ENCODE peak calls at places on chromosomes 1 and 21, in ten cellular contexts. X, W, T, G, L, O, E, Y, C and N are unnamed samples.

GRCh38 chr1:55474168-55474786 is 259.1 kb upstream of the USP24 start:
- DNase-seq in L (no peak), E (no peak), W (peak; percentile 78), C (no peak), T (peak; percentile 78), O (no peak), Y (no peak), X (peak; percentile 76), G (no peak), N (no peak)

GRCh38 chr1:33601751-33602150 is 129.3 kb downstream of the ZSCAN20 start:
- DNase-seq in Y (no peak), G (no peak), E (no peak), O (no peak), T (no peak), X (no peak), C (no peak), L (no peak), W (no peak), N (no peak)

GRCh38 chr21:33231526-33231925 is 1.8 kb downstream of the IFNAR2 start:
- DNase-seq in X (no peak), G (no peak), T (no peak), L (no peak), Y (no peak), W (no peak), C (no peak), E (no peak), O (no peak), N (peak; percentile 71)

GRCh38 chr1:8443558-8444194 is 125.8 kb downstream of the SLC45A1 start:
- DNase-seq in L (no peak), X (no peak), Y (no peak), C (no peak), O (no peak), W (peak; percentile 66), T (no peak), G (no peak), E (peak; percentile 88), N (no peak)

GRCh38 chr1:198416276-198416675 is 124.2 kb downstream of the ATP6V1G3 start:
- DNase-seq in Y (no peak), C (peak; percentile 8), X (no peak), E (peak; percentile 42), O (no peak), W (peak; percentile 77), T (no peak), G (peak; percentile 9), L (no peak), N (no peak)

GRCh38 chr1:187264995-187265602 is 436.4 kb downstream of the PLA2G4A start:
- DNase-seq in G (peak; percentile 66), L (peak; percentile 28), C (peak; percentile 55), E (peak; percentile 75), X (peak; percentile 73), W (peak; percentile 61), O (no peak), T (peak; percentile 55), Y (no peak), N (peak; percentile 32)

GRCh38 chr1:23624440-23624839 is 65.1 kb upstream of the ID3 start:
- DNase-seq in L (no peak), E (no peak), Y (no peak), T (no peak), G (no peak), C (no peak), W (no peak), X (no peak), O (no peak), N (peak; percentile 44)

GRCh38 chr1:74504125-74505065 is 8.0 kb downstream of the LRRC53 start:
- DNase-seq in G (peak; percentile 33), T (peak; percentile 49), L (peak; percentile 37), C (peak; percentile 13), X (peak; percentile 64), Y (peak; percentile 27), E (peak; percentile 92), W (peak; percentile 45), O (peak; percentile 37), N (peak; percentile 65)

GRCh38 chr1:235100124-235100801 is 28.4 kb downstream of the TOMM20 start:
- DNase-seq in O (peak; percentile 42), Y (no peak), E (peak; percentile 82), W (peak; percentile 41), T (no peak), G (no peak), C (no peak), L (peak; percentile 65), X (no peak), N (no peak)

GRCh38 chr1:243471754-243472725 is 216.2 kb downstream of the SDCCAG8 start:
- DNase-seq in O (no peak), E (peak; percentile 36), C (no peak), L (peak; percentile 22), T (peak; percentile 45), W (no peak), G (no peak), X (peak; percentile 58), Y (no peak), N (peak; percentile 44)

GRCh38 chr1:155226188-155226909 is 17.9 kb downstream of the MTX1 start:
- DNase-seq in E (peak; percentile 93), C (peak; percentile 26), G (no peak), X (peak; percentile 76), W (peak; percentile 88), T (peak; percentile 60), O (peak; percentile 81), Y (no peak), L (peak; percentile 90), N (peak; percentile 88)
- TF ChIP-seq CTCF in E (peak; percentile 67), C (peak; percentile 64), G (peak; percentile 73), X (peak; percentile 51), W (peak; percentile 38), T (peak; percentile 60), O (peak; percentile 30), Y (peak; percentile 59), L (peak; percentile 69), N (peak; percentile 73)

GRCh38 chr1:48875736-48876135 is 99.0 kb upstream of the BEND5 start:
- DNase-seq in L (no peak), X (no peak), O (no peak), T (no peak), W (no peak), C (no peak), E (no peak), G (no peak), Y (no peak), N (no peak)

GRCh38 chr1:48873944-48874343 is 97.3 kb upstream of the BEND5 start:
- DNase-seq in L (no peak), Y (no peak), E (peak; percentile 84), X (no peak), G (no peak), W (no peak), C (no peak), T (no peak), O (no peak), N (no peak)

GRCh38 chr1:48882020-48882419 is 105.3 kb upstream of the BEND5 start:
- DNase-seq in G (no peak), X (peak; percentile 75), E (no peak), C (no peak), Y (no peak), L (no peak), T (peak; percentile 68), W (no peak), O (no peak), N (no peak)

GRCh38 chr1:48876221-48876785 is 99.6 kb upstream of the BEND5 start:
- DNase-seq in C (no peak), L (no peak), E (no peak), W (peak; percentile 54), X (peak; percentile 82), T (peak; percentile 90), O (no peak), Y (no peak), G (no peak), N (no peak)

GRCh38 chr1:48878191-48878940 is 101.7 kb upstream of the BEND5 start:
- DNase-seq in X (peak; percentile 95), W (peak; percentile 84), O (no peak), G (peak; percentile 56), T (peak; percentile 98), L (peak; percentile 28), Y (no peak), E (no peak), C (no peak), N (no peak)
- H3K4me3 ChIP-seq in X (no peak overlapping the region), W (no peak overlapping the region), O (no peak overlapping the region), G (no peak overlapping the region), T (no peak overlapping the region), L (no peak overlapping the region), Y (no peak overlapping the region), E (no peak overlapping the region), C (no peak overlapping the region), N (no peak overlapping the region)

DNA sequence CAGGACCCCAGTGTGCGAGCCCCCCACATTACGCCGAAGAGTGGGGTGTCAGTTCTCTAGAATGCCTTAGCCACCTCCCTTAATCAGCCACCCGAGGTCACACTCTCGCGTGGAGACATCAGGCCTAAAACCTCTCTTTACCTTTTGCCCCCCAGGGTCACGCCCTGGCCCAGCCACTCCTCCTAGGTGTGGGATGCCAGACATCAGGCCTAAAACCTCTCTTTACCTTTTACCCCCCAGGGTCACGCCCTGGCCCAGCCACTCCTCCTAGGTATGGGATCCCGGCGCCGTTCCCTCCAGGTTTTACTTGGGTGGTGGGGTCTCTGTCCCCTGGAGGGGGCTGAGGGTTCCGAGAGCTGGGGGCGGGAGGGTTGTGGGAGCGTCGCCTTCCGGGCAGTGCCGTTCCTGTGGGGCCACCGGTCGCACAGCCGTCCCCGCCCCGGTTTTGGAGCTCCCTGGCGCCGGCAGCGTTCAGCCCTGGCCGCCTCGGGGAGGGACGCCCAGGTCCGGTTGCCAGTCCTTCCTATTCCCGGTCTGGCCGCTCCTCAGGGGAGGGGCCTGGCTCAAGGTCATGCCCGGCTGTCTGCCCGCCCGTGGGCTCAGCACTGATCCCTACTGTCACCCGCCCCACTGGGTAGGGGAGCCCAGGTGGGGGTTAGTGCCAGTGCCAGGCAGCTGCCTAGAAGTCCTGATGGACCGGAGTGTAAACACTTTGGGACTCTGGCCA is 882 bp downstream of the VPS13D start:
- DNase-seq in W (peak; percentile 50), E (peak; percentile 74), C (no peak), O (peak; percentile 64), G (no peak), X (peak; percentile 15), T (no peak), L (peak; percentile 23), Y (no peak), N (no peak)
- TF ChIP-seq CTCF in W (no peak), E (no peak), C (no peak), O (no peak), G (no peak), X (no peak), T (no peak), L (no peak), Y (no peak), N (no peak)

GRCh38 chr1:22350987-22351756 is 100.5 kb upstream of the ZBTB40 start:
- DNase-seq in C (no peak), W (no peak), E (no peak), O (no peak), L (no peak), Y (no peak), G (no peak), X (no peak), T (no peak), N (no peak)

GRCh38 chr1:22352896-22353295 is 98.8 kb upstream of the ZBTB40 start:
- DNase-seq in G (no peak), C (no peak), W (no peak), O (no peak), L (no peak), X (no peak), E (no peak), T (no peak), Y (no peak), N (no peak)

GRCh38 chr1:22349302-22350043 is 102.2 kb upstream of the ZBTB40 start:
- DNase-seq in O (no peak), T (no peak), C (no peak), Y (no peak), X (no peak), E (no peak), G (no peak), W (no peak), L (no peak), N (no peak)

GRCh38 chr1:22350171-22350961 is 101.3 kb upstream of the ZBTB40 start:
- DNase-seq in E (peak; percentile 78), T (no peak), L (no peak), X (no peak), W (no peak), G (no peak), Y (no peak), O (no peak), C (no peak), N (no peak)

GRCh38 chr1:22351757-22352080 is 99.9 kb upstream of the ZBTB40 start:
- DNase-seq in O (no peak), T (no peak), G (no peak), C (no peak), L (no peak), W (no peak), E (peak; percentile 62), X (no peak), Y (no peak), N (no peak)
- H3K4me3 ChIP-seq in O (no peak overlapping the region), T (no peak overlapping the region), G (no peak overlapping the region), C (no peak overlapping the region), L (no peak overlapping the region), W (no peak overlapping the region), E (no peak overlapping the region), X (no peak overlapping the region), Y (no peak overlapping the region), N (no peak overlapping the region)